ENCODE peak calls at places on chromosomes 4 and X, in four cellular contexts. One of them, this sample, is unnamed.

GRCh38 chr4:151324449-151325319 is 721 bp downstream of the SH3D19 start:
- DNase-seq in A549: peak
- DNase-seq in retina: peak
- DNase-seq in adipocyte: peak
- DNase-seq in this sample: peak

GRCh38 chrX:19865567-19866363 is 21.6 kb downstream of the SH3KBP1 start:
- DNase-seq in A549: no peak
- DNase-seq in retina: no peak
- DNase-seq in adipocyte: no peak
- DNase-seq in this sample: no peak

GRCh38 chrX:42948723-42949122 is 170.8 kb upstream of the PPP1R2C start:
- DNase-seq in A549: no peak
- DNase-seq in retina: no peak
- DNase-seq in adipocyte: no peak
- DNase-seq in this sample: no peak

GRCh38 chr4:138909605-138910004 is 106.0 kb upstream of the NOCT start:
- DNase-seq in A549: no peak
- DNase-seq in retina: no peak
- DNase-seq in adipocyte: no peak
- DNase-seq in this sample: no peak

GRCh38 chr4:20432098-20432497 is 180.4 kb downstream of the SLIT2 start:
- DNase-seq in A549: no peak
- DNase-seq in retina: peak
- DNase-seq in adipocyte: peak
- DNase-seq in this sample: no peak

GRCh38 chr4:98685225-98686045 is 27.0 kb upstream of the TSPAN5 start:
- DNase-seq in A549: no peak
- DNase-seq in retina: no peak
- DNase-seq in adipocyte: no peak
- DNase-seq in this sample: no peak

GRCh38 chr4:119679251-119679650 is 50.6 kb upstream of the PDE5A start:
- DNase-seq in A549: no peak
- DNase-seq in retina: no peak
- DNase-seq in adipocyte: no peak
- DNase-seq in this sample: no peak

GRCh38 chr4:134243742-134244713 is 42.4 kb upstream of the PABPC4L start:
- DNase-seq in A549: no peak
- DNase-seq in retina: no peak
- DNase-seq in adipocyte: no peak
- DNase-seq in this sample: no peak

GRCh38 chrX:134173541-134174272 is 63.3 kb upstream of the CCDC160 start:
- DNase-seq in A549: no peak
- DNase-seq in retina: peak
- DNase-seq in adipocyte: no peak
- DNase-seq in this sample: no peak

GRCh38 chrX:47648376-47648775 is 2.0 kb downstream of the ELK1 start:
- DNase-seq in A549: no peak
- DNase-seq in retina: no peak
- DNase-seq in adipocyte: no peak
- DNase-seq in this sample: no peak

GRCh38 chrX:39848900-39849299 is 248.9 kb downstream of the BCOR start:
- DNase-seq in A549: no peak
- DNase-seq in retina: no peak
- DNase-seq in adipocyte: peak
- DNase-seq in this sample: no peak

GRCh38 chr4:173415885-173416658 is 17.2 kb upstream of the SCRG1 start:
- DNase-seq in A549: no peak
- DNase-seq in retina: peak
- DNase-seq in adipocyte: no peak
- DNase-seq in this sample: peak

GRCh38 chr4:47852121-47852520 is 14.3 kb upstream of the CORIN start:
- DNase-seq in A549: no peak
- DNase-seq in retina: no peak
- DNase-seq in adipocyte: peak
- DNase-seq in this sample: no peak

GRCh38 chr4:58313444-58313843 is 1203.3 kb upstream of the IGFBP7 start:
- DNase-seq in A549: no peak
- DNase-seq in retina: no peak
- DNase-seq in adipocyte: no peak
- DNase-seq in this sample: no peak

GRCh38 chrX:148459343-148459742 is 41.1 kb upstream of the AFF2 start:
- DNase-seq in A549: no peak
- DNase-seq in retina: no peak
- DNase-seq in adipocyte: no peak
- DNase-seq in this sample: no peak

GRCh38 chrX:937391-937790 is 275.1 kb downstream of the CRLF2 start:
- DNase-seq in A549: no peak
- DNase-seq in retina: no peak
- DNase-seq in adipocyte: no peak
- DNase-seq in this sample: no peak

GRCh38 chr4:112765317-112765989 is 128.5 kb downstream of the LARP7 start:
- DNase-seq in A549: peak
- DNase-seq in retina: peak
- DNase-seq in adipocyte: peak
- DNase-seq in this sample: no peak

GRCh38 chrX:69165116-69165651 is at the start of gene PJA1:
- DNase-seq in A549: peak
- DNase-seq in retina: peak
- DNase-seq in adipocyte: peak
- DNase-seq in this sample: peak

GRCh38 chr4:82688091-82688815 is 110.3 kb downstream of the SCD5 start:
- DNase-seq in A549: no peak
- DNase-seq in retina: no peak
- DNase-seq in adipocyte: no peak
- DNase-seq in this sample: no peak

GRCh38 chr4:25358515-25359275 is 18.4 kb upstream of the ANAPC4 start:
- DNase-seq in A549: no peak
- DNase-seq in retina: no peak
- DNase-seq in adipocyte: no peak
- DNase-seq in this sample: no peak

GRCh38 chr4:15988222-15988621 is 25.2 kb upstream of the FGFBP2 start:
- DNase-seq in A549: no peak
- DNase-seq in retina: no peak
- DNase-seq in adipocyte: no peak
- DNase-seq in this sample: no peak

GRCh38 chrX:27619975-27620374 is 29.8 kb downstream of the DCAF8L2 start:
- DNase-seq in A549: peak
- DNase-seq in retina: no peak
- DNase-seq in adipocyte: peak
- DNase-seq in this sample: no peak

GRCh38 chr4:86453044-86453501 is 93.2 kb upstream of the MAPK10 start:
- DNase-seq in A549: no peak
- DNase-seq in retina: peak
- DNase-seq in adipocyte: peak
- DNase-seq in this sample: peak

GRCh38 chr4:92121099-92121498 is 182.7 kb upstream of the GRID2 start:
- DNase-seq in A549: no peak
- DNase-seq in retina: no peak
- DNase-seq in adipocyte: peak
- DNase-seq in this sample: no peak

GRCh38 chr4:780730-781492 is 45.0 kb downstream of the CPLX1 start:
- DNase-seq in A549: no peak
- DNase-seq in retina: no peak
- DNase-seq in adipocyte: peak
- DNase-seq in this sample: no peak

GRCh38 chrX:103831803-103832544 is at the start of gene RAB9B:
- DNase-seq in A549: no peak
- DNase-seq in retina: peak
- DNase-seq in adipocyte: peak
- DNase-seq in this sample: peak

GRCh38 chr4:80183196-80184052 is 13.9 kb upstream of the PRDM8 start:
- DNase-seq in A549: no peak
- DNase-seq in retina: peak
- DNase-seq in adipocyte: no peak
- DNase-seq in this sample: no peak

GRCh38 chr4:170391066-170391754 is 301.5 kb upstream of the AADAT start:
- DNase-seq in A549: no peak
- DNase-seq in retina: no peak
- DNase-seq in adipocyte: peak
- DNase-seq in this sample: no peak

GRCh38 chr4:110962616-110963015 is 339.7 kb upstream of the PITX2 start:
- DNase-seq in A549: no peak
- DNase-seq in retina: no peak
- DNase-seq in adipocyte: no peak
- DNase-seq in this sample: no peak

GRCh38 chr4:153773236-153773690 is 13.4 kb upstream of the RNF175 start:
- DNase-seq in A549: no peak
- DNase-seq in retina: no peak
- DNase-seq in adipocyte: peak
- DNase-seq in this sample: no peak

GRCh38 chr4:173170210-173170778 is 1.7 kb downstream of the GALNT7 start:
- DNase-seq in A549: no peak
- DNase-seq in retina: no peak
- DNase-seq in adipocyte: no peak
- DNase-seq in this sample: no peak

GRCh38 chr4:72301759-72302158 is 267.3 kb downstream of the ADAMTS3 start:
- DNase-seq in A549: no peak
- DNase-seq in retina: no peak
- DNase-seq in adipocyte: no peak
- DNase-seq in this sample: no peak

GRCh38 chrX:105698386-105698785 is 124.0 kb upstream of the NRK start:
- DNase-seq in A549: no peak
- DNase-seq in retina: no peak
- DNase-seq in adipocyte: peak
- DNase-seq in this sample: no peak

GRCh38 chr4:87985097-87985886 is 9.8 kb downstream of the SPP1 start:
- DNase-seq in A549: peak
- DNase-seq in retina: peak
- DNase-seq in adipocyte: peak
- DNase-seq in this sample: no peak

GRCh38 chr4:159201168-159201567 is 98.3 kb downstream of the RAPGEF2 start:
- DNase-seq in A549: no peak
- DNase-seq in retina: no peak
- DNase-seq in adipocyte: no peak
- DNase-seq in this sample: no peak

GRCh38 chr4:15774020-15774420 is 4.1 kb upstream of the CD38 start:
- DNase-seq in A549: peak
- DNase-seq in retina: no peak
- DNase-seq in adipocyte: no peak
- DNase-seq in this sample: no peak

GRCh38 chrX:135572436-135572835 is 52.0 kb downstream of the INTS6L start:
- DNase-seq in A549: no peak
- DNase-seq in retina: no peak
- DNase-seq in adipocyte: peak
- DNase-seq in this sample: no peak

GRCh38 chrX:16867947-16868346 is 2.2 kb downstream of the RBBP7 start:
- DNase-seq in A549: no peak
- DNase-seq in retina: no peak
- DNase-seq in adipocyte: peak
- DNase-seq in this sample: no peak

This sample was measured in right atrium auricular region.